ENCODE peak calls at places on chromosomes 5 and 9, in seven cellular contexts. O, S, F, L, C, I and G are unnamed samples.

GRCh38 chr9:70413427-70413797 is 1.0 kb downstream of the KLF9 start:
- DNase-seq in O (peak), S (peak), F (peak), L (no peak), C (no peak), I (peak), G (no peak)

GRCh38 chr5:41246376-41246775 is 33.0 kb upstream of the C6 start:
- DNase-seq in O (no peak), S (no peak), F (no peak), L (peak), C (no peak), I (no peak), G (no peak)

GRCh38 chr9:20640331-20641187 is 18.3 kb upstream of the MLLT3 start:
- DNase-seq in O (peak), S (no peak), F (peak), L (peak), C (peak), I (no peak), G (peak)

GRCh38 chr9:29198861-29199260 is 1625.6 kb upstream of the C9orf72 start:
- DNase-seq in O (no peak), S (no peak), F (no peak), L (no peak), C (no peak), I (no peak), G (no peak)

GRCh38 chr5:85077581-85077980 is 692.9 kb upstream of the EDIL3 start:
- DNase-seq in O (no peak), S (no peak), F (no peak), L (no peak), C (no peak), I (no peak), G (no peak)

GRCh38 chr5:98771389-98772109 is 1.9 kb upstream of the RGMB start:
- DNase-seq in O (no peak), S (no peak), F (no peak), L (peak), C (no peak), I (no peak), G (peak)

GRCh38 chr5:107831612-107832395 is 161.1 kb upstream of the EFNA5 start:
- DNase-seq in O (no peak), S (no peak), F (no peak), L (peak), C (no peak), I (no peak), G (no peak)

GRCh38 chr5:172593721-172594120 is 47.3 kb upstream of the NEURL1B start:
- DNase-seq in O (no peak), S (no peak), F (no peak), L (no peak), C (no peak), I (no peak), G (no peak)

GRCh38 chr5:118937393-118938061 is 50.8 kb downstream of the DTWD2 start:
- DNase-seq in O (no peak), S (no peak), F (no peak), L (peak), C (no peak), I (no peak), G (no peak)

GRCh38 chr9:6944093-6944551 is 186.3 kb downstream of the KDM4C start:
- DNase-seq in O (no peak), S (no peak), F (no peak), L (peak), C (no peak), I (no peak), G (no peak)

GRCh38 chr9:102035929-102036328 is 297.5 kb upstream of the GRIN3A start:
- DNase-seq in O (no peak), S (no peak), F (no peak), L (no peak), C (no peak), I (no peak), G (no peak)

GRCh38 chr9:450057-450456 is 235.4 kb downstream of the DOCK8 start:
- DNase-seq in O (no peak), S (no peak), F (no peak), L (no peak), C (no peak), I (no peak), G (no peak)

GRCh38 chr5:2030131-2030530 is 147.4 kb upstream of the IRX4 start:
- DNase-seq in O (no peak), S (no peak), F (no peak), L (peak), C (no peak), I (no peak), G (no peak)

GRCh38 chr9:133304158-133304470 is 29.1 kb upstream of the ABO start:
- DNase-seq in O (no peak), S (no peak), F (no peak), L (no peak), C (no peak), I (no peak), G (no peak)

GRCh38 chr9:117548556-117548955 is 133.7 kb upstream of the ASTN2 start:
- DNase-seq in O (no peak), S (no peak), F (no peak), L (no peak), C (no peak), I (no peak), G (no peak)

GRCh38 chr9:136661641-136662325 is 933 bp upstream of the EGFL7 start:
- DNase-seq in O (peak), S (no peak), F (no peak), L (no peak), C (peak), I (no peak), G (no peak)
- H3K4me3 ChIP-seq in O (peak), S (no peak), F (no peak), L (no peak), C (peak), I (no peak), G (no peak)

GRCh38 chr5:142106061-142106460 is 2.5 kb upstream of the NDFIP1 start:
- DNase-seq in O (no peak), S (no peak), F (no peak), L (peak), C (no peak), I (no peak), G (no peak)
- H3K4me3 ChIP-seq in O (no peak), S (no peak), F (no peak), L (no peak), C (no peak), I (no peak), G (no peak)

GRCh38 chr5:67363195-67363594 is 166.6 kb upstream of the CD180 start:
- DNase-seq in O (no peak), S (no peak), F (no peak), L (no peak), C (no peak), I (no peak), G (no peak)

GRCh38 chr5:67361932-67362729 is 165.5 kb upstream of the CD180 start:
- DNase-seq in O (no peak), S (no peak), F (no peak), L (peak), C (no peak), I (no peak), G (no peak)

GRCh38 chr5:67358186-67358585 is 161.6 kb upstream of the CD180 start:
- DNase-seq in O (no peak), S (no peak), F (no peak), L (no peak), C (no peak), I (no peak), G (no peak)

GRCh38 chr5:67363963-67364362 is 167.4 kb upstream of the CD180 start:
- DNase-seq in O (no peak), S (no peak), F (no peak), L (no peak), C (no peak), I (no peak), G (no peak)

DNA sequence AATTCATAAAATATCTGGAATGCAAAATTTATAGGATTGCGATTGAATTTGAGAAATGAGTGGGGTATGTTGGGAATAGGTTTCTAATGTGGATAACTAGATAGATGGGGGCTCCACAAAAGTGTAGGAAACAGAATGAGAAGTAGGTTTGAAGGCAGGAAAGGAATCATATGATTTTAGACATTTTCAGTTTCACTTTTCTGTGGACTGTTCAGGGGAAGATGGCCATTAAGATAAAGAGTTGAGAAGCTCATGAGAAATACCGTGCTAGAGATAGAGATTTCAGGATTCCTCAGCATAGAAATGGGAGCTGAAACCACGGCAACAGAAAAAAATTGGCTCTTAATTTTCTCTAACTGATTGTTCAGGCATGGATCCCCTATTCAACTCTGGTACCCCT is 163.4 kb upstream of the CD180 start:
- DNase-seq in O (no peak), S (no peak), F (no peak), L (peak), C (no peak), I (no peak), G (no peak)
- H3K4me3 ChIP-seq in O (no peak), S (no peak), F (no peak), L (no peak), C (no peak), I (no peak), G (no peak)

GRCh38 chr9:135225619-135226228 is 138.3 kb downstream of the OLFM1 start:
- DNase-seq in O (peak), S (no peak), F (no peak), L (no peak), C (no peak), I (no peak), G (no peak)
- H3K4me3 ChIP-seq in O (no peak), S (no peak), F (no peak), L (no peak), C (no peak), I (no peak), G (no peak)

GRCh38 chr9:88809836-88810235 is 181.4 kb upstream of the S1PR3 start:
- DNase-seq in O (no peak), S (no peak), F (no peak), L (peak), C (no peak), I (no peak), G (no peak)
- H3K4me3 ChIP-seq in O (no peak), S (no peak), F (no peak), L (no peak), C (no peak), I (no peak), G (no peak)